ENCODE peak calls at places on chromosomes 11 and 22, in six cellular contexts. One of them, this sample, is unnamed.
A peak's percentile ranks its signal among the peaks of the same experiment; 100 is the strongest.

GRCh38 chr11:65425105-65425970 is 2.7 kb downstream of the NEAT1 start:
- DNase-seq in stimulated activated CD4-positive, alpha-beta T cell treated with anti-CD3 and anti-CD28 coated beads, TNF-alpha, amount 100 ng/mL, for 24 hours: no peak
- DNase-seq in activated naive CD8-positive, alpha-beta T cell treated with anti-CD3 and anti-CD28 coated beads, Interleukin-2, amount 50 U/mL, for 16 hours: peak; percentile 70
- DNase-seq in HTR-8/SVneo: no peak
- DNase-seq in GM12891: no peak
- DNase-seq in adrenal gland: no peak
- DNase-seq in this sample: peak; percentile 37

GRCh38 chr22:40610329-40610850 is 26.1 kb downstream of the MRTFA start:
- DNase-seq in stimulated activated CD4-positive, alpha-beta T cell treated with anti-CD3 and anti-CD28 coated beads, TNF-alpha, amount 100 ng/mL, for 24 hours: no peak
- DNase-seq in activated naive CD8-positive, alpha-beta T cell treated with anti-CD3 and anti-CD28 coated beads, Interleukin-2, amount 50 U/mL, for 16 hours: no peak
- DNase-seq in HTR-8/SVneo: no peak
- DNase-seq in GM12891: no peak
- DNase-seq in adrenal gland: no peak
- DNase-seq in this sample: no peak

GRCh38 chr11:130314184-130314748 is 451 bp downstream of the ZBTB44 start:
- DNase-seq in stimulated activated CD4-positive, alpha-beta T cell treated with anti-CD3 and anti-CD28 coated beads, TNF-alpha, amount 100 ng/mL, for 24 hours: peak; percentile 45
- DNase-seq in activated naive CD8-positive, alpha-beta T cell treated with anti-CD3 and anti-CD28 coated beads, Interleukin-2, amount 50 U/mL, for 16 hours: peak; percentile 30
- DNase-seq in HTR-8/SVneo: peak; percentile 32
- DNase-seq in GM12891: peak; percentile 60
- DNase-seq in adrenal gland: peak; percentile 75
- DNase-seq in this sample: no peak

GRCh38 chr22:35746946-35747703 is 29.5 kb downstream of the APOL5 start:
- DNase-seq in stimulated activated CD4-positive, alpha-beta T cell treated with anti-CD3 and anti-CD28 coated beads, TNF-alpha, amount 100 ng/mL, for 24 hours: no peak
- DNase-seq in activated naive CD8-positive, alpha-beta T cell treated with anti-CD3 and anti-CD28 coated beads, Interleukin-2, amount 50 U/mL, for 16 hours: no peak
- DNase-seq in HTR-8/SVneo: no peak
- DNase-seq in GM12891: no peak
- DNase-seq in adrenal gland: no peak
- DNase-seq in this sample: no peak

GRCh38 chr11:22957890-22958289 is 97.6 kb upstream of the CCDC179 start:
- DNase-seq in stimulated activated CD4-positive, alpha-beta T cell treated with anti-CD3 and anti-CD28 coated beads, TNF-alpha, amount 100 ng/mL, for 24 hours: no peak
- DNase-seq in activated naive CD8-positive, alpha-beta T cell treated with anti-CD3 and anti-CD28 coated beads, Interleukin-2, amount 50 U/mL, for 16 hours: no peak
- DNase-seq in HTR-8/SVneo: no peak
- DNase-seq in GM12891: no peak
- DNase-seq in adrenal gland: no peak
- DNase-seq in this sample: no peak

GRCh38 chr22:48102581-48102980 is 1340.1 kb downstream of the TBC1D22A start:
- DNase-seq in stimulated activated CD4-positive, alpha-beta T cell treated with anti-CD3 and anti-CD28 coated beads, TNF-alpha, amount 100 ng/mL, for 24 hours: no peak
- DNase-seq in activated naive CD8-positive, alpha-beta T cell treated with anti-CD3 and anti-CD28 coated beads, Interleukin-2, amount 50 U/mL, for 16 hours: no peak
- DNase-seq in HTR-8/SVneo: no peak
- DNase-seq in GM12891: no peak
- DNase-seq in adrenal gland: no peak
- DNase-seq in this sample: no peak

GRCh38 chr11:124483422-124483821 is 37.9 kb upstream of the OR8B8 start:
- DNase-seq in stimulated activated CD4-positive, alpha-beta T cell treated with anti-CD3 and anti-CD28 coated beads, TNF-alpha, amount 100 ng/mL, for 24 hours: no peak
- DNase-seq in activated naive CD8-positive, alpha-beta T cell treated with anti-CD3 and anti-CD28 coated beads, Interleukin-2, amount 50 U/mL, for 16 hours: no peak
- DNase-seq in HTR-8/SVneo: no peak
- DNase-seq in GM12891: no peak
- DNase-seq in adrenal gland: no peak
- DNase-seq in this sample: no peak

GRCh38 chr11:95149659-95150294 is 60.1 kb downstream of the ENDOD1 start:
- DNase-seq in stimulated activated CD4-positive, alpha-beta T cell treated with anti-CD3 and anti-CD28 coated beads, TNF-alpha, amount 100 ng/mL, for 24 hours: no peak
- DNase-seq in activated naive CD8-positive, alpha-beta T cell treated with anti-CD3 and anti-CD28 coated beads, Interleukin-2, amount 50 U/mL, for 16 hours: no peak
- DNase-seq in HTR-8/SVneo: no peak
- DNase-seq in GM12891: no peak
- DNase-seq in adrenal gland: no peak
- DNase-seq in this sample: no peak

GRCh38 chr22:37676691-37677627 is 1.5 kb downstream of the LGALS1 start:
- DNase-seq in stimulated activated CD4-positive, alpha-beta T cell treated with anti-CD3 and anti-CD28 coated beads, TNF-alpha, amount 100 ng/mL, for 24 hours: peak; percentile 88
- DNase-seq in activated naive CD8-positive, alpha-beta T cell treated with anti-CD3 and anti-CD28 coated beads, Interleukin-2, amount 50 U/mL, for 16 hours: peak; percentile 89
- DNase-seq in HTR-8/SVneo: peak; percentile 67
- DNase-seq in GM12891: peak; percentile 80
- DNase-seq in adrenal gland: peak; percentile 93
- DNase-seq in this sample: peak; percentile 93

GRCh38 chr11:72740562-72741428 is 11.4 kb downstream of the ARAP1 start:
- DNase-seq in stimulated activated CD4-positive, alpha-beta T cell treated with anti-CD3 and anti-CD28 coated beads, TNF-alpha, amount 100 ng/mL, for 24 hours: no peak
- DNase-seq in activated naive CD8-positive, alpha-beta T cell treated with anti-CD3 and anti-CD28 coated beads, Interleukin-2, amount 50 U/mL, for 16 hours: no peak
- DNase-seq in HTR-8/SVneo: no peak
- DNase-seq in GM12891: no peak
- DNase-seq in adrenal gland: no peak
- DNase-seq in this sample: no peak

GRCh38 chr11:133957926-133958325 is 1.2 kb upstream of the IGSF9B start:
- DNase-seq in stimulated activated CD4-positive, alpha-beta T cell treated with anti-CD3 and anti-CD28 coated beads, TNF-alpha, amount 100 ng/mL, for 24 hours: no peak
- DNase-seq in activated naive CD8-positive, alpha-beta T cell treated with anti-CD3 and anti-CD28 coated beads, Interleukin-2, amount 50 U/mL, for 16 hours: no peak
- DNase-seq in HTR-8/SVneo: no peak
- DNase-seq in GM12891: no peak
- DNase-seq in adrenal gland: no peak
- DNase-seq in this sample: no peak

GRCh38 chr11:107929611-107930200 is 1.5 kb downstream of the RAB39A start:
- DNase-seq in stimulated activated CD4-positive, alpha-beta T cell treated with anti-CD3 and anti-CD28 coated beads, TNF-alpha, amount 100 ng/mL, for 24 hours: no peak
- DNase-seq in activated naive CD8-positive, alpha-beta T cell treated with anti-CD3 and anti-CD28 coated beads, Interleukin-2, amount 50 U/mL, for 16 hours: no peak
- DNase-seq in HTR-8/SVneo: no peak
- DNase-seq in GM12891: no peak
- DNase-seq in adrenal gland: peak; percentile 10
- DNase-seq in this sample: peak; percentile 38

GRCh38 chr22:44623771-44624510 is 78.1 kb upstream of the PRR5 start:
- DNase-seq in stimulated activated CD4-positive, alpha-beta T cell treated with anti-CD3 and anti-CD28 coated beads, TNF-alpha, amount 100 ng/mL, for 24 hours: no peak
- DNase-seq in activated naive CD8-positive, alpha-beta T cell treated with anti-CD3 and anti-CD28 coated beads, Interleukin-2, amount 50 U/mL, for 16 hours: no peak
- DNase-seq in HTR-8/SVneo: no peak
- DNase-seq in GM12891: no peak
- DNase-seq in adrenal gland: no peak
- DNase-seq in this sample: peak; percentile 29

GRCh38 chr11:65580756-65581155 is 4.9 kb downstream of the EHBP1L1 start:
- DNase-seq in stimulated activated CD4-positive, alpha-beta T cell treated with anti-CD3 and anti-CD28 coated beads, TNF-alpha, amount 100 ng/mL, for 24 hours: no peak
- DNase-seq in activated naive CD8-positive, alpha-beta T cell treated with anti-CD3 and anti-CD28 coated beads, Interleukin-2, amount 50 U/mL, for 16 hours: no peak
- DNase-seq in HTR-8/SVneo: no peak
- DNase-seq in GM12891: no peak
- DNase-seq in adrenal gland: no peak
- DNase-seq in this sample: no peak

GRCh38 chr11:125398994-125399638 is 96.9 kb downstream of the FEZ1 start:
- DNase-seq in stimulated activated CD4-positive, alpha-beta T cell treated with anti-CD3 and anti-CD28 coated beads, TNF-alpha, amount 100 ng/mL, for 24 hours: no peak
- DNase-seq in activated naive CD8-positive, alpha-beta T cell treated with anti-CD3 and anti-CD28 coated beads, Interleukin-2, amount 50 U/mL, for 16 hours: no peak
- DNase-seq in HTR-8/SVneo: no peak
- DNase-seq in GM12891: no peak
- DNase-seq in adrenal gland: no peak
- DNase-seq in this sample: no peak

GRCh38 chr11:131662310-131662709 is 291.9 kb downstream of the NTM start:
- DNase-seq in stimulated activated CD4-positive, alpha-beta T cell treated with anti-CD3 and anti-CD28 coated beads, TNF-alpha, amount 100 ng/mL, for 24 hours: no peak
- DNase-seq in activated naive CD8-positive, alpha-beta T cell treated with anti-CD3 and anti-CD28 coated beads, Interleukin-2, amount 50 U/mL, for 16 hours: no peak
- DNase-seq in HTR-8/SVneo: no peak
- DNase-seq in GM12891: no peak
- DNase-seq in adrenal gland: no peak
- DNase-seq in this sample: no peak

GRCh38 chr11:120305286-120305685 is 19.8 kb upstream of the TLCD5 start:
- DNase-seq in stimulated activated CD4-positive, alpha-beta T cell treated with anti-CD3 and anti-CD28 coated beads, TNF-alpha, amount 100 ng/mL, for 24 hours: no peak
- DNase-seq in activated naive CD8-positive, alpha-beta T cell treated with anti-CD3 and anti-CD28 coated beads, Interleukin-2, amount 50 U/mL, for 16 hours: no peak
- DNase-seq in HTR-8/SVneo: no peak
- DNase-seq in GM12891: no peak
- DNase-seq in adrenal gland: no peak
- DNase-seq in this sample: no peak

GRCh38 chr11:13222285-13222684 is 55.3 kb upstream of the BMAL1 start:
- DNase-seq in stimulated activated CD4-positive, alpha-beta T cell treated with anti-CD3 and anti-CD28 coated beads, TNF-alpha, amount 100 ng/mL, for 24 hours: no peak
- DNase-seq in activated naive CD8-positive, alpha-beta T cell treated with anti-CD3 and anti-CD28 coated beads, Interleukin-2, amount 50 U/mL, for 16 hours: no peak
- DNase-seq in HTR-8/SVneo: no peak
- DNase-seq in GM12891: no peak
- DNase-seq in adrenal gland: no peak
- DNase-seq in this sample: no peak

GRCh38 chr11:79119491-79120284 is 321.1 kb downstream of the TENM4 start:
- DNase-seq in stimulated activated CD4-positive, alpha-beta T cell treated with anti-CD3 and anti-CD28 coated beads, TNF-alpha, amount 100 ng/mL, for 24 hours: no peak
- DNase-seq in activated naive CD8-positive, alpha-beta T cell treated with anti-CD3 and anti-CD28 coated beads, Interleukin-2, amount 50 U/mL, for 16 hours: no peak
- DNase-seq in HTR-8/SVneo: no peak
- DNase-seq in GM12891: no peak
- DNase-seq in adrenal gland: no peak
- DNase-seq in this sample: no peak

GRCh38 chr11:19890308-19890707 is 177.7 kb downstream of the NAV2 start:
- DNase-seq in stimulated activated CD4-positive, alpha-beta T cell treated with anti-CD3 and anti-CD28 coated beads, TNF-alpha, amount 100 ng/mL, for 24 hours: no peak
- DNase-seq in activated naive CD8-positive, alpha-beta T cell treated with anti-CD3 and anti-CD28 coated beads, Interleukin-2, amount 50 U/mL, for 16 hours: no peak
- DNase-seq in HTR-8/SVneo: peak; percentile 70
- DNase-seq in GM12891: no peak
- DNase-seq in adrenal gland: no peak
- DNase-seq in this sample: no peak

GRCh38 chr11:67640758-67641113 is 1.2 kb upstream of the TBX10 start:
- DNase-seq in stimulated activated CD4-positive, alpha-beta T cell treated with anti-CD3 and anti-CD28 coated beads, TNF-alpha, amount 100 ng/mL, for 24 hours: no peak
- DNase-seq in activated naive CD8-positive, alpha-beta T cell treated with anti-CD3 and anti-CD28 coated beads, Interleukin-2, amount 50 U/mL, for 16 hours: no peak
- DNase-seq in HTR-8/SVneo: no peak
- DNase-seq in GM12891: no peak
- DNase-seq in adrenal gland: no peak
- DNase-seq in this sample: peak; percentile 7

GRCh38 chr22:42080287-42080686 is 787 bp downstream of the SMDT1 start:
- DNase-seq in stimulated activated CD4-positive, alpha-beta T cell treated with anti-CD3 and anti-CD28 coated beads, TNF-alpha, amount 100 ng/mL, for 24 hours: no peak
- DNase-seq in activated naive CD8-positive, alpha-beta T cell treated with anti-CD3 and anti-CD28 coated beads, Interleukin-2, amount 50 U/mL, for 16 hours: no peak
- DNase-seq in HTR-8/SVneo: no peak
- DNase-seq in GM12891: no peak
- DNase-seq in adrenal gland: peak; percentile 66
- DNase-seq in this sample: no peak

GRCh38 chr11:14414470-14415461 is 55.8 kb upstream of the RRAS2 start:
- DNase-seq in stimulated activated CD4-positive, alpha-beta T cell treated with anti-CD3 and anti-CD28 coated beads, TNF-alpha, amount 100 ng/mL, for 24 hours: peak; percentile 35
- DNase-seq in activated naive CD8-positive, alpha-beta T cell treated with anti-CD3 and anti-CD28 coated beads, Interleukin-2, amount 50 U/mL, for 16 hours: peak; percentile 57
- DNase-seq in HTR-8/SVneo: no peak
- DNase-seq in GM12891: no peak
- DNase-seq in adrenal gland: no peak
- DNase-seq in this sample: peak; percentile 22

GRCh38 chr11:113884361-113884836 is 9.0 kb upstream of the USP28 start:
- DNase-seq in stimulated activated CD4-positive, alpha-beta T cell treated with anti-CD3 and anti-CD28 coated beads, TNF-alpha, amount 100 ng/mL, for 24 hours: no peak
- DNase-seq in activated naive CD8-positive, alpha-beta T cell treated with anti-CD3 and anti-CD28 coated beads, Interleukin-2, amount 50 U/mL, for 16 hours: no peak
- DNase-seq in HTR-8/SVneo: no peak
- DNase-seq in GM12891: no peak
- DNase-seq in adrenal gland: no peak
- DNase-seq in this sample: no peak

GRCh38 chr22:36544107-36544620 is 15.2 kb upstream of the EIF3D start:
- DNase-seq in stimulated activated CD4-positive, alpha-beta T cell treated with anti-CD3 and anti-CD28 coated beads, TNF-alpha, amount 100 ng/mL, for 24 hours: no peak
- DNase-seq in activated naive CD8-positive, alpha-beta T cell treated with anti-CD3 and anti-CD28 coated beads, Interleukin-2, amount 50 U/mL, for 16 hours: no peak
- DNase-seq in HTR-8/SVneo: no peak
- DNase-seq in GM12891: no peak
- DNase-seq in adrenal gland: no peak
- DNase-seq in this sample: no peak

GRCh38 chr22:27019827-27020226 is 362.4 kb downstream of the MIAT start:
- DNase-seq in stimulated activated CD4-positive, alpha-beta T cell treated with anti-CD3 and anti-CD28 coated beads, TNF-alpha, amount 100 ng/mL, for 24 hours: no peak
- DNase-seq in activated naive CD8-positive, alpha-beta T cell treated with anti-CD3 and anti-CD28 coated beads, Interleukin-2, amount 50 U/mL, for 16 hours: no peak
- DNase-seq in HTR-8/SVneo: no peak
- DNase-seq in GM12891: no peak
- DNase-seq in adrenal gland: no peak
- DNase-seq in this sample: no peak

GRCh38 chr11:121892863-121893262 is 223.2 kb downstream of the BLID start:
- DNase-seq in stimulated activated CD4-positive, alpha-beta T cell treated with anti-CD3 and anti-CD28 coated beads, TNF-alpha, amount 100 ng/mL, for 24 hours: no peak
- DNase-seq in activated naive CD8-positive, alpha-beta T cell treated with anti-CD3 and anti-CD28 coated beads, Interleukin-2, amount 50 U/mL, for 16 hours: no peak
- DNase-seq in HTR-8/SVneo: no peak
- DNase-seq in GM12891: no peak
- DNase-seq in adrenal gland: no peak
- DNase-seq in this sample: no peak

GRCh38 chr11:17572791-17573460 is 25.9 kb downstream of the OTOG start:
- DNase-seq in stimulated activated CD4-positive, alpha-beta T cell treated with anti-CD3 and anti-CD28 coated beads, TNF-alpha, amount 100 ng/mL, for 24 hours: no peak
- DNase-seq in activated naive CD8-positive, alpha-beta T cell treated with anti-CD3 and anti-CD28 coated beads, Interleukin-2, amount 50 U/mL, for 16 hours: no peak
- DNase-seq in HTR-8/SVneo: no peak
- DNase-seq in GM12891: no peak
- DNase-seq in adrenal gland: no peak
- DNase-seq in this sample: no peak

GRCh38 chr22:43039800-43040199 is 24.9 kb upstream of the PACSIN2 start:
- DNase-seq in stimulated activated CD4-positive, alpha-beta T cell treated with anti-CD3 and anti-CD28 coated beads, TNF-alpha, amount 100 ng/mL, for 24 hours: no peak
- DNase-seq in activated naive CD8-positive, alpha-beta T cell treated with anti-CD3 and anti-CD28 coated beads, Interleukin-2, amount 50 U/mL, for 16 hours: no peak
- DNase-seq in HTR-8/SVneo: no peak
- DNase-seq in GM12891: no peak
- DNase-seq in adrenal gland: no peak
- DNase-seq in this sample: no peak

This sample was measured in GM06990.